ENCODE peak calls at places on chromosomes 6 and 20, in eight cellular contexts. X, E, U, S, F, Q, K and I are unnamed samples. For H3K4me1, the result is how much of the 10 kb centered on the place peaks cover.

GRCh38 chr20:21498646-21499045 is 15.2 kb downstream of the NKX2-2 start:
- DNase-seq in X (no peak), E (no peak), U (no peak), S (no peak), F (no peak), Q (no peak), K (no peak), I (no peak)

GRCh38 chr6:31811645-31812044 is 3.4 kb downstream of the HSPA1L start:
- DNase-seq in X (no peak), E (no peak), U (no peak), S (no peak), F (peak), Q (peak), K (no peak), I (no peak)

GRCh38 chr6:122200441-122200840 is 199.0 kb upstream of the HSF2 start:
- DNase-seq in X (no peak), E (no peak), U (no peak), S (peak), F (no peak), Q (no peak), K (no peak), I (no peak)

GRCh38 chr6:13045676-13046075 is 282.7 kb downstream of the TBC1D7 start:
- DNase-seq in X (no peak), E (no peak), U (no peak), S (no peak), F (no peak), Q (no peak), K (no peak), I (peak)

GRCh38 chr6:106797186-106797585 is 167.8 kb downstream of the QRSL1 start:
- DNase-seq in X (no peak), E (no peak), U (no peak), S (no peak), F (no peak), Q (no peak), K (no peak), I (no peak)

GRCh38 chr6:137571854-137572253 is 77.7 kb upstream of the OLIG3 start:
- DNase-seq in X (peak), E (peak), U (no peak), S (peak), F (no peak), Q (no peak), K (peak), I (no peak)

GRCh38 chr6:75376347-75377024 is 91.9 kb upstream of the TMEM30A start:
- DNase-seq in X (no peak), E (peak), U (no peak), S (peak), F (no peak), Q (no peak), K (no peak), I (no peak)

GRCh38 chr6:138769102-138769676 is 4.4 kb upstream of the CCDC28A start:
- DNase-seq in X (no peak), E (no peak), U (no peak), S (no peak), F (no peak), Q (no peak), K (no peak), I (no peak)

GRCh38 chr6:122753688-122754056 is 25.8 kb upstream of the FABP7 start:
- DNase-seq in X (no peak), E (no peak), U (no peak), S (no peak), F (no peak), Q (no peak), K (no peak), I (no peak)

GRCh38 chr20:61954276-61955021 is 111.2 kb downstream of the TAF4 start:
- DNase-seq in X (no peak), E (no peak), U (peak), S (no peak), F (peak), Q (peak), K (no peak), I (no peak)

GRCh38 chr6:66865771-66866170 is 1158.7 kb upstream of the EYS start:
- DNase-seq in X (no peak), E (no peak), U (no peak), S (no peak), F (no peak), Q (no peak), K (no peak), I (no peak)

GRCh38 chr6:55886185-55886836 is 10.9 kb upstream of the BMP5 start:
- DNase-seq in X (no peak), E (no peak), U (no peak), S (peak), F (no peak), Q (no peak), K (no peak), I (no peak)

GRCh38 chr20:2741463-2741862 is 48.9 kb downstream of the EBF4 start:
- DNase-seq in X (no peak), E (no peak), U (no peak), S (no peak), F (no peak), Q (no peak), K (peak), I (no peak)

DNA sequence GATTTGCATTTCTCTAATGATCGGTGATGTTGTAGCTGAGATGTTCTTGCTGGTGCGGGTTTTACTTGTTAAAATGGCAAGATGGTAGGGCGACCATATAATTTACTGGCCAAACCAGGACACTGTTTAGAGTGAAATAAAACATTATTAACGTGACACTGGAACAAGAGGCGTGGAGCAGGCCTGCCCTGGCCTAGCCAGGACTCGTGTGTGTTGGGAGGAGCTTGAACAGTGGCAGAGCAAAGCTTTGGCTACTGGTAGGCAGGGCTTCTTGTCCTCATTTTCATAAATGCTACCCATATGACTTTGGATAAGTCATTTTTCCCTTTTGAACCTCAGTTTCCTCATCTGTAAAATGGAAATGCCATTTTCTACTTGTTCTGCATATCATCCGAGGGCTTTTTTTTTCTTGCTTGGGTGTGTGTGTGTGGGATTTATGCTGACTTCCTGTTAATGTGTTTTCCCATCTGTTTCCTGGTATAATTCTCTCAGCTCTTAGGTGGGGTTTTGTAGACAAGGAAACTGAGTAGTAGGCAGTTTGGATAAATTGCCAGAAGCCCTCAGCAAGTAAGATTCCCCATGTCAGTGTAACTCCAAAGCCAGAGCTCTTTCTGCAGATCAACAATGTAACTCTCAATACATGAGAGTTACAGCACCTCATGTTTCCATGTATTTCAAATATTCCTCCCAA is 81.7 kb downstream of the TOX2 start:
- DNase-seq in X (no peak), E (no peak), U (peak), S (no peak), F (no peak), Q (no peak), K (no peak), I (no peak)
- H3K27ac ChIP-seq in X (no peak), E (no peak), U (no peak), S (no peak), F (no peak), Q (no peak), K (no peak), I (no peak)

GRCh38 chr20:49444553-49444990 is 37.9 kb downstream of the KCNB1 start:
- DNase-seq in X (no peak), E (no peak), U (no peak), S (no peak), F (no peak), Q (no peak), K (no peak), I (no peak)

GRCh38 chr20:49446808-49447207 is 35.7 kb downstream of the KCNB1 start:
- DNase-seq in X (no peak), E (peak), U (peak), S (peak), F (peak), Q (peak), K (no peak), I (peak)

GRCh38 chr20:49447364-49447763 is 35.1 kb downstream of the KCNB1 start:
- DNase-seq in X (no peak), E (no peak), U (no peak), S (no peak), F (no peak), Q (no peak), K (no peak), I (no peak)

GRCh38 chr20:49446080-49446479 is 36.4 kb downstream of the KCNB1 start:
- DNase-seq in X (no peak), E (no peak), U (no peak), S (no peak), F (no peak), Q (no peak), K (no peak), I (no peak)

DNA sequence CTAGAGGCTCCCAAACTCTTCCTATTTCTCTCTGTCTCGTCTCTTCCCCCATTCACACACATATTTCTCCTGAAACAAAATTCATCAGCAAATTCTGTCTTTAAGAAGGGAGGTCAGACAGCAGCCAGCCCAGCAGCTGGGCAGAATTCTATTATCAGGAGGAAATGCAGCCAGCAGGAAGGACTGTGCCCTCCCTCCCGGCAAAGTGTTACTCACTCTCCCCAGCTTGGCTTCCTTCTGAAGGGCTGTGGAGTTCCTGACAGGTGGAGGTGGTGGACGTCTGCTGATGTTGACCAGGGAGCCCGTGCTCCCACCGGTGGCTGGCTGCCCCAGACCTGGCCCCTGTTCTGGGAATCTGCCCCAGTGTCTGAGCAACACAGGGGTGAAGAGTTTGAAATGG is 37.3 kb downstream of the KCNB1 start:
- DNase-seq in X (no peak), E (no peak), U (no peak), S (peak), F (no peak), Q (no peak), K (no peak), I (no peak)
- H3K4me1 ChIP-seq in X (under half), E (under half), U (under half), S (under half), F (under half), Q (under half), K (under half), I (under half)

GRCh38 chr6:110170081-110170480 is 9.4 kb downstream of the WASF1 start:
- DNase-seq in X (no peak), E (no peak), U (no peak), S (no peak), F (no peak), Q (no peak), K (no peak), I (no peak)
- H3K27ac ChIP-seq in X (no peak), E (no peak), U (no peak), S (no peak), F (no peak), Q (no peak), K (no peak), I (no peak)

GRCh38 chr6:148884461-148884860 is 137.6 kb downstream of the UST start:
- DNase-seq in X (no peak), E (no peak), U (no peak), S (no peak), F (no peak), Q (no peak), K (no peak), I (no peak)
- H3K4me1 ChIP-seq in X (under half), E (under half), U (under half), S (under half), F (under half), Q (under half), K (under half), I (under half)

GRCh38 chr6:116405147-116405546 is 34.4 kb downstream of the DSE start:
- DNase-seq in X (no peak), E (no peak), U (no peak), S (peak), F (no peak), Q (no peak), K (no peak), I (no peak)
- H3K27ac ChIP-seq in X (no peak), E (no peak), U (peak), S (peak), F (peak), Q (peak), K (no peak), I (peak)